ENCODE peak calls at places on chromosomes 2 and 18, in six cellular contexts. T, V, M, O, H and N are unnamed samples.

GRCh38 chr2:224142397-224143312 is 103.6 kb upstream of the SERPINE2 start:
- DNase-seq in T (no peak), V (no peak), M (no peak), O (no peak), H (peak; percentile 90), N (no peak)

GRCh38 chr2:40397720-40398119 is 54.2 kb downstream of the SLC8A1 start:
- DNase-seq in T (no peak), V (no peak), M (no peak), O (no peak), H (no peak), N (no peak)

GRCh38 chr2:96914332-96914731 is 44.5 kb upstream of the SEMA4C start:
- DNase-seq in T (no peak), V (no peak), M (no peak), O (no peak), H (peak; percentile 74), N (no peak)

GRCh38 chr2:198441246-198441645 is 636.9 kb downstream of the PLCL1 start:
- DNase-seq in T (no peak), V (no peak), M (no peak), O (no peak), H (no peak), N (no peak)

GRCh38 chr2:46117379-46117778 is 179.8 kb upstream of the EPAS1 start:
- DNase-seq in T (no peak), V (no peak), M (no peak), O (no peak), H (peak; percentile 93), N (no peak)

GRCh38 chr2:192669505-192670082 is 474.9 kb upstream of the TMEFF2 start:
- DNase-seq in T (no peak), V (no peak), M (no peak), O (no peak), H (no peak), N (no peak)

GRCh38 chr2:236236559-236237450 is 27.4 kb downstream of the ASB18 start:
- DNase-seq in T (no peak), V (no peak), M (no peak), O (no peak), H (no peak), N (peak; percentile 52)

GRCh38 chr2:238274152-238274865 is 14.1 kb downstream of the PER2 start:
- DNase-seq in T (no peak), V (no peak), M (no peak), O (no peak), H (no peak), N (no peak)

GRCh38 chr18:74456409-74457042 is 582 bp downstream of the DIPK1C start:
- DNase-seq in T (no peak), V (no peak), M (no peak), O (no peak), H (no peak), N (no peak)

GRCh38 chr18:31487251-31488015 is 10.5 kb upstream of the DSG2 start:
- DNase-seq in T (no peak), V (no peak), M (no peak), O (no peak), H (peak; percentile 92), N (no peak)

GRCh38 chr2:149329470-149330126 is 789 bp upstream of the LYPD6 start:
- DNase-seq in T (no peak), V (no peak), M (peak; percentile 78), O (no peak), H (peak; percentile 30), N (peak; percentile 62)

GRCh38 chr18:63271881-63272299 is 47.7 kb downstream of the BCL2 start:
- DNase-seq in T (no peak), V (no peak), M (no peak), O (no peak), H (no peak), N (no peak)

GRCh38 chr18:50115095-50115494 is 79.9 kb downstream of the MYO5B start:
- DNase-seq in T (no peak), V (no peak), M (no peak), O (no peak), H (no peak), N (no peak)

GRCh38 chr2:20631617-20632307 is 19.1 kb downstream of the HS1BP3 start:
- DNase-seq in T (no peak), V (no peak), M (no peak), O (no peak), H (no peak), N (no peak)

GRCh38 chr2:218264773-218265601 is 4.2 kb downstream of the GPBAR1 start:
- DNase-seq in T (no peak), V (no peak), M (no peak), O (no peak), H (no peak), N (no peak)

GRCh38 chr2:13968811-13969210 is 663.7 kb upstream of the LRATD1 start:
- DNase-seq in T (no peak), V (no peak), M (no peak), O (no peak), H (no peak), N (no peak)

GRCh38 chr2:162073776-162074578 is at the start of gene DPP4:
- DNase-seq in T (peak; percentile 7), V (peak; percentile 8), M (peak; percentile 31), O (no peak), H (peak; percentile 20), N (peak; percentile 78)

GRCh38 chr2:108823286-108823685 is 36.7 kb downstream of the CCDC138 start:
- DNase-seq in T (no peak), V (no peak), M (no peak), O (no peak), H (no peak), N (no peak)

GRCh38 chr2:9771481-9772017 is 71.7 kb upstream of the TAF1B start:
- DNase-seq in T (no peak), V (no peak), M (peak; percentile 12), O (no peak), H (peak; percentile 85), N (no peak)

GRCh38 chr2:48278590-48278989 is 251.4 kb upstream of the STON1 start:
- DNase-seq in T (no peak), V (no peak), M (no peak), O (no peak), H (peak; percentile 26), N (no peak)

GRCh38 chr2:25281581-25281980 is 60.1 kb downstream of the DNMT3A start:
- DNase-seq in T (no peak), V (no peak), M (no peak), O (no peak), H (no peak), N (no peak)

GRCh38 chr18:58911766-58912165 is 47.1 kb downstream of the ZNF532 start:
- DNase-seq in T (no peak), V (no peak), M (no peak), O (no peak), H (peak; percentile 12), N (no peak)

GRCh38 chr2:8567469-8568108 is 114.3 kb upstream of the ID2 start:
- DNase-seq in T (no peak), V (no peak), M (no peak), O (no peak), H (no peak), N (no peak)

GRCh38 chr2:228624708-228625107 is 443.2 kb upstream of the SPHKAP start:
- DNase-seq in T (no peak), V (no peak), M (no peak), O (no peak), H (no peak), N (no peak)

GRCh38 chr2:47510745-47511144 is 107.8 kb downstream of the MSH2 start:
- DNase-seq in T (no peak), V (no peak), M (no peak), O (no peak), H (no peak), N (no peak)

GRCh38 chr18:79378416-79379250 is 17.1 kb upstream of the NFATC1 start:
- DNase-seq in T (peak; percentile 71), V (peak; percentile 65), M (peak; percentile 60), O (peak; percentile 67), H (peak; percentile 60), N (peak; percentile 94)

GRCh38 chr18:43571078-43571689 is 293.9 kb upstream of the SYT4 start:
- DNase-seq in T (no peak), V (no peak), M (peak; percentile 37), O (no peak), H (peak; percentile 64), N (peak; percentile 65)

GRCh38 chr2:240156435-240157146 is 16.1 kb upstream of the OTOS start:
- DNase-seq in T (no peak), V (no peak), M (no peak), O (no peak), H (no peak), N (no peak)

GRCh38 chr2:199274-199966 is 64.4 kb downstream of the SH3YL1 start:
- DNase-seq in T (no peak), V (no peak), M (no peak), O (no peak), H (no peak), N (no peak)

GRCh38 chr2:210458395-210458794 is 18.2 kb downstream of the LANCL1 start:
- DNase-seq in T (no peak), V (no peak), M (no peak), O (no peak), H (no peak), N (no peak)

GRCh38 chr2:180446492-180446891 is 439.4 kb upstream of the CWC22 start:
- DNase-seq in T (no peak), V (no peak), M (no peak), O (no peak), H (no peak), N (no peak)

GRCh38 chr2:175605989-175606841 is 395.9 kb downstream of the LNPK start:
- DNase-seq in T (no peak), V (no peak), M (peak; percentile 6), O (no peak), H (peak; percentile 84), N (no peak)

GRCh38 chr2:226767056-226767813 is 32.4 kb downstream of the IRS1 start:
- DNase-seq in T (no peak), V (no peak), M (no peak), O (no peak), H (no peak), N (peak; percentile 41)

GRCh38 chr18:79385326-79385725 is 10.4 kb upstream of the NFATC1 start:
- DNase-seq in T (no peak), V (no peak), M (no peak), O (no peak), H (no peak), N (no peak)

GRCh38 chr2:23926289-23926749 is 604 bp downstream of the ATAD2B start:
- DNase-seq in T (no peak), V (no peak), M (no peak), O (no peak), H (no peak), N (peak; percentile 68)

GRCh38 chr2:74507926-74508520 is 528 bp upstream of the PCGF1 start:
- DNase-seq in T (no peak), V (no peak), M (no peak), O (no peak), H (peak; percentile 79), N (peak; percentile 79)

GRCh38 chr2:134140251-134140661 is 113.6 kb upstream of the MGAT5 start:
- DNase-seq in T (no peak), V (no peak), M (no peak), O (no peak), H (no peak), N (no peak)

GRCh38 chr2:113965644-113966043 is 75.8 kb downstream of the ACTR3 start:
- DNase-seq in T (no peak), V (no peak), M (peak; percentile 22), O (no peak), H (peak; percentile 46), N (peak; percentile 49)